ENCODE peak calls at places on chromosomes 16 and 17, in six cellular contexts. X, M, O, D, J and L are unnamed samples.

GRCh38 chr17:69597898-69598692 is 183.6 kb downstream of the MAP2K6 start:
- DNase-seq in X (no peak), M (no peak), O (no peak), D (no peak), J (peak; percentile 85), L (no peak)

GRCh38 chr17:57114085-57114673 is 29.1 kb downstream of the AKAP1 start:
- DNase-seq in X (no peak), M (peak; percentile 41), O (no peak), D (peak; percentile 69), J (peak; percentile 6), L (peak; percentile 63)

GRCh38 chr16:69201787-69202186 is 14.8 kb downstream of the SNTB2 start:
- DNase-seq in X (no peak), M (no peak), O (no peak), D (no peak), J (peak; percentile 30), L (no peak)

GRCh38 chr16:24975428-24975889 is 39.7 kb downstream of the ARHGAP17 start:
- DNase-seq in X (no peak), M (no peak), O (no peak), D (no peak), J (peak; percentile 66), L (no peak)

GRCh38 chr17:34730816-34731215 is 151.4 kb downstream of the TMEM132E start:
- DNase-seq in X (no peak), M (no peak), O (no peak), D (no peak), J (no peak), L (no peak)

GRCh38 chr17:7393613-7394451 is 493 bp downstream of the PLSCR3 start:
- DNase-seq in X (no peak), M (peak; percentile 73), O (no peak), D (peak; percentile 54), J (no peak), L (peak; percentile 33)

GRCh38 chr16:23940111-23940510 is 104.3 kb downstream of the PRKCB start:
- DNase-seq in X (no peak), M (no peak), O (no peak), D (no peak), J (no peak), L (no peak)

GRCh38 chr16:58324792-58325191 is 30.0 kb upstream of the PRSS54 start:
- DNase-seq in X (no peak), M (no peak), O (no peak), D (no peak), J (no peak), L (no peak)

GRCh38 chr16:90047714-90048346 is 28.6 kb upstream of the DBNDD1 start:
- DNase-seq in X (no peak), M (no peak), O (no peak), D (no peak), J (no peak), L (no peak)

GRCh38 chr16:17571499-17572093 is 100.8 kb upstream of the XYLT1 start:
- DNase-seq in X (no peak), M (no peak), O (no peak), D (no peak), J (no peak), L (no peak)

GRCh38 chr16:52976539-52977167 is 76.0 kb downstream of the CHD9NB start:
- DNase-seq in X (no peak), M (no peak), O (no peak), D (peak; percentile 38), J (peak; percentile 22), L (no peak)

GRCh38 chr17:64941045-64941444 is 21.8 kb upstream of the LRRC37A3 start:
- DNase-seq in X (no peak), M (no peak), O (no peak), D (no peak), J (no peak), L (no peak)

GRCh38 chr17:34758316-34758715 is 178.9 kb downstream of the TMEM132E start:
- DNase-seq in X (no peak), M (no peak), O (no peak), D (no peak), J (no peak), L (no peak)

GRCh38 chr17:4142107-4142900 is 526 bp downstream of the ZZEF1 start:
- DNase-seq in X (peak; percentile 70), M (peak; percentile 30), O (peak; percentile 77), D (peak; percentile 21), J (peak; percentile 17), L (peak; percentile 32)

GRCh38 chr17:2050246-2050866 is 4.5 kb upstream of the HIC1 start:
- DNase-seq in X (peak; percentile 74), M (peak; percentile 70), O (peak; percentile 87), D (peak; percentile 70), J (peak; percentile 73), L (peak; percentile 70)

GRCh38 chr17:51000835-51001638 is 119.6 kb downstream of the SPAG9 start:
- DNase-seq in X (no peak), M (peak; percentile 5), O (no peak), D (peak; percentile 74), J (peak; percentile 78), L (no peak)

GRCh38 chr17:17356931-17357270 is 53.7 kb downstream of the NT5M start:
- DNase-seq in X (no peak), M (no peak), O (peak; percentile 53), D (no peak), J (no peak), L (no peak)

GRCh38 chr16:80084614-80085013 is 456.2 kb upstream of the DYNLRB2 start:
- DNase-seq in X (peak; percentile 53), M (no peak), O (no peak), D (peak; percentile 54), J (no peak), L (peak; percentile 51)

GRCh38 chr16:85209526-85210121 is 97.4 kb upstream of the CIBAR2 start:
- DNase-seq in X (no peak), M (no peak), O (no peak), D (no peak), J (no peak), L (no peak)

GRCh38 chr16:89685916-89686315 is 573 bp upstream of the CDK10 start:
- DNase-seq in X (peak; percentile 47), M (no peak), O (no peak), D (no peak), J (no peak), L (no peak)

GRCh38 chr17:32104158-32104557 is 38.1 kb upstream of the RHOT1 start:
- DNase-seq in X (no peak), M (no peak), O (no peak), D (no peak), J (no peak), L (no peak)

GRCh38 chr16:71995038-71995437 is 5.2 kb downstream of the PKD1L3 start:
- DNase-seq in X (no peak), M (no peak), O (no peak), D (no peak), J (no peak), L (no peak)

GRCh38 chr16:15592324-15592723 is 50.6 kb downstream of the MARF1 start:
- DNase-seq in X (no peak), M (no peak), O (no peak), D (no peak), J (no peak), L (no peak)

GRCh38 chr17:67390646-67391480 is 13.8 kb downstream of the PITPNC1 start:
- DNase-seq in X (peak; percentile 67), M (peak; percentile 27), O (no peak), D (peak; percentile 80), J (peak; percentile 99), L (peak; percentile 76)

GRCh38 chr16:5845046-5845445 is 747.5 kb upstream of the EEF2KMT start:
- DNase-seq in X (no peak), M (no peak), O (no peak), D (no peak), J (no peak), L (no peak)

GRCh38 chr17:40113110-40113960 is 8.4 kb upstream of the MSL1 start:
- DNase-seq in X (peak; percentile 95), M (peak; percentile 87), O (peak; percentile 93), D (peak; percentile 97), J (peak; percentile 95), L (peak; percentile 95)

GRCh38 chr17:41966453-41967140 is at the start of gene CNP:
- DNase-seq in X (peak; percentile 95), M (peak; percentile 85), O (peak; percentile 96), D (peak; percentile 89), J (peak; percentile 87), L (peak; percentile 94)

GRCh38 chr17:958712-959451 is 20.7 kb downstream of the NXN start:
- DNase-seq in X (no peak), M (no peak), O (no peak), D (no peak), J (no peak), L (no peak)
- H3K27ac ChIP-seq in X (no peak overlapping the region), M (no peak overlapping the region), O (no peak overlapping the region), D (no peak overlapping the region), J (no peak overlapping the region), L (peak overlapping the region; percentile 41)

GRCh38 chr17:78972507-78973105 is 7.1 kb downstream of the LGALS3BP start:
- DNase-seq in X (no peak), M (no peak), O (no peak), D (no peak), J (no peak), L (no peak)

GRCh38 chr17:78974635-78975591 is 4.8 kb downstream of the LGALS3BP start:
- DNase-seq in X (peak; percentile 86), M (no peak), O (peak; percentile 87), D (peak; percentile 78), J (peak; percentile 84), L (peak; percentile 73)

GRCh38 chr17:78971764-78972506 is 7.8 kb downstream of the LGALS3BP start:
- DNase-seq in X (no peak), M (no peak), O (no peak), D (no peak), J (no peak), L (no peak)

GRCh38 chr17:78973196-78973595 is 6.5 kb downstream of the LGALS3BP start:
- DNase-seq in X (no peak), M (no peak), O (no peak), D (peak; percentile 69), J (no peak), L (no peak)

GRCh38 chr17:78973792-78974520 is 5.8 kb downstream of the LGALS3BP start:
- DNase-seq in X (no peak), M (no peak), O (no peak), D (no peak), J (no peak), L (no peak)
- H3K27ac ChIP-seq in X (no peak overlapping the region), M (no peak overlapping the region), O (no peak overlapping the region), D (no peak overlapping the region), J (no peak overlapping the region), L (peak overlapping the region; percentile 80)

DNA sequence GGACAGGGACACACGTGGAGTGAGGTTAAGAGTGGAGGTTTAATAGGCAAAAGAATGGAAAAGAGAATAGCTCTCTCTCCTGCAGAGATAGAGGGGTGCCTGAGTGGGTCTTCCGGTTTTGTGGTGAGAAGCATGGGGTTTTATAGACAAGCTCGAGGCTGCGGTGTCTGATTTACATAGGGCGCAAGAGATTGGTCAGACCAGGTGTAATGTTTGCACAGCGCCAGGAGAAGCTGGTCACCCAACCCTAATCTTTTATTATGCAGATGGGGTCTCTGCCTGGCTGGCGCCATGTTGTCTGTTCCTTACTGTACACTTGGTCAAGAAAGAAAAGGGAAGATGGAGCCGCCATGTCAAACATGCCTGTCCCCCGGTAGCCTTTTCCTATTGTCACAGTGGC is 44.5 kb upstream of the MLYCD start:
- DNase-seq in X (no peak), M (no peak), O (no peak), D (no peak), J (no peak), L (no peak)
- H3K27ac ChIP-seq in X (no peak overlapping the region), M (no peak overlapping the region), O (no peak overlapping the region), D (no peak overlapping the region), J (no peak overlapping the region), L (no peak overlapping the region)

DNA sequence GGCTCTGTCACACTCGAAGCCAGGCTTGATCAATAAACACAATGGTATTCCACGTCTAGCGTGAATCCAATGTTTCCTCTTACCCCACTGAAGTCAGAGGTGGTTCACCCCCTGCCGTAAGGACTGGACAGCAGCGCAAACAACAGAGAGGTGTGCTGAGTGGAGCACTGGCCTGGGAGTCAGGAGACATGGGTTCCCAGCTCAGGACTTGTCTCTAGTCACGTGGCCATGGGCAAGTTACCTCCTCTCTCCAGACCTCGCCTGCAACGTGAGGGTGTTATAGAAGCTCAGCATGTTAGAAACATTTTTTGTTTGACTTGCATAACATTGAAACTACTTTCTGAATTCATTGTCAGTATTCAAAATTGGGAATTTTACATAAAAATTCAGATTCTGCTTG is 8.9 kb upstream of the CPNE2 start:
- DNase-seq in X (no peak), M (no peak), O (no peak), D (no peak), J (no peak), L (no peak)
- H3K27ac ChIP-seq in X (no peak overlapping the region), M (no peak overlapping the region), O (no peak overlapping the region), D (no peak overlapping the region), J (no peak overlapping the region), L (no peak overlapping the region)